ENCODE peak calls at places on chromosomes 7 and 10, in four cellular contexts. R is GM12891, J is NCI-H1092 treated with DMSO at 0.1 percent for 48 hours, P is fibroblast of the aortic adventitia. S is an unnamed sample.

GRCh38 chr10:131930586-131931330 is 29.9 kb downstream of the PPP2R2D start:
- DNase-seq in J (no peak), P (no peak), R (no peak), S (no peak)

GRCh38 chr10:15344876-15345285 is 26.2 kb downstream of the FAM171A1 start:
- DNase-seq in P (peak; percentile 51), J (peak; percentile 14), R (no peak), S (peak; percentile 25)

GRCh38 chr7:156401617-156402016 is 239.0 kb upstream of the RNF32 start:
- DNase-seq in J (no peak), P (no peak), R (no peak), S (no peak)

GRCh38 chr7:128827971-128828711 is 2.1 kb upstream of the FLNC start:
- DNase-seq in J (no peak), R (no peak), P (peak; percentile 89), S (no peak)

GRCh38 chr7:11895352-11895751 is 63.4 kb upstream of the THSD7A start:
- DNase-seq in P (no peak), R (no peak), J (no peak), S (peak; percentile 15)

GRCh38 chr10:31467791-31468535 is 148.9 kb downstream of the ZEB1 start:
- DNase-seq in P (peak; percentile 14), J (no peak), R (no peak), S (no peak)

GRCh38 chr10:121063744-121064143 is 212.6 kb downstream of the WDR11 start:
- DNase-seq in J (no peak), P (no peak), R (no peak), S (no peak)

GRCh38 chr10:6579193-6579903 is 728 bp downstream of the PRKCQ start:
- DNase-seq in P (no peak), J (no peak), R (no peak), S (no peak)

GRCh38 chr7:38855389-38855788 is 53.6 kb downstream of the VPS41 start:
- DNase-seq in P (no peak), R (no peak), J (no peak), S (no peak)

GRCh38 chr7:116164552-116164951 is 45.8 kb upstream of the TES start:
- DNase-seq in J (no peak), P (no peak), R (no peak), S (no peak)

GRCh38 chr10:50558368-50558767 is 65.4 kb downstream of the SGMS1 start:
- DNase-seq in P (peak; percentile 97), J (no peak), R (no peak), S (no peak)

GRCh38 chr7:2654059-2654458 is 22.3 kb downstream of the TTYH3 start:
- DNase-seq in J (peak; percentile 70), R (no peak), P (no peak), S (no peak)

GRCh38 chr7:23196306-23196705 is 14.5 kb downstream of the NUP42 start:
- DNase-seq in R (no peak), P (peak; percentile 34), J (no peak), S (no peak)

GRCh38 chr7:105450177-105450861 is 61.6 kb upstream of the SRPK2 start:
- DNase-seq in J (no peak), R (no peak), P (no peak), S (no peak)

GRCh38 chr10:125514206-125515162 is 168.5 kb downstream of the TEX36 start:
- DNase-seq in P (no peak), R (no peak), J (no peak), S (no peak)

GRCh38 chr10:47079177-47079580 is 168.0 kb downstream of the PTPN20 start:
- DNase-seq in R (no peak), J (no peak), P (peak; percentile 24), S (no peak)

GRCh38 chr10:88879754-88880286 is at the start of gene STAMBPL1:
- DNase-seq in P (no peak), J (peak; percentile 14), R (peak; percentile 37), S (peak; percentile 39)

GRCh38 chr7:139942686-139943085 is 113.6 kb downstream of the TBXAS1 start:
- DNase-seq in J (no peak), P (peak; percentile 71), R (no peak), S (no peak)

GRCh38 chr10:31921031-31921430 is 7.6 kb downstream of the ARHGAP12 start:
- DNase-seq in J (no peak), P (no peak), R (no peak), S (no peak)

GRCh38 chr10:107544706-107545520 is 380.4 kb upstream of the SORCS1 start:
- DNase-seq in R (no peak), P (no peak), J (no peak), S (no peak)

GRCh38 chr7:94205529-94205928 is 189.2 kb upstream of the COL1A2 start:
- DNase-seq in P (no peak), R (no peak), J (no peak), S (no peak)

GRCh38 chr10:88062385-88062784 is 199.0 kb downstream of the PTEN start:
- DNase-seq in P (no peak), J (no peak), R (no peak), S (no peak)

GRCh38 chr7:93935112-93935511 is 13.6 kb downstream of the GNG11 start:
- DNase-seq in J (no peak), P (peak; percentile 41), R (no peak), S (no peak)

GRCh38 chr7:108581655-108582491 is 12.2 kb downstream of the DNAJB9 start:
- DNase-seq in J (no peak), R (no peak), P (no peak), S (no peak)

GRCh38 chr10:78991187-78991586 is 77.6 kb upstream of the ZMIZ1 start:
- DNase-seq in R (no peak), P (no peak), J (no peak), S (no peak)

GRCh38 chr10:43409385-43410109 is 561 bp upstream of the HNRNPF start:
- DNase-seq in J (peak; percentile 31), P (no peak), R (no peak), S (peak; percentile 33)

GRCh38 chr7:150787321-150788281 is 12.6 kb downstream of the TMEM176B start:
- DNase-seq in J (peak; percentile 19), R (no peak), P (no peak), S (peak; percentile 9)

GRCh38 chr10:111789821-111790220 is 393.7 kb downstream of the GPAM start:
- DNase-seq in P (no peak), J (no peak), R (no peak), S (no peak)

GRCh38 chr10:32372000-32372875 is 25.3 kb upstream of the EPC1 start:
- DNase-seq in R (no peak), J (no peak), P (no peak), S (no peak)

GRCh38 chr10:8065651-8066050 is 11.2 kb downstream of the GATA3 start:
- DNase-seq in J (no peak), P (no peak), R (no peak), S (no peak)

GRCh38 chr7:30770936-30771858 is at the start of gene MINDY4:
- DNase-seq in P (peak; percentile 68), R (peak; percentile 82), J (peak; percentile 60), S (peak; percentile 66)

GRCh38 chr7:139124084-139124914 is 14.8 kb upstream of the ZC3HAV1 start:
- DNase-seq in P (no peak), J (no peak), R (no peak), S (no peak)

GRCh38 chr7:128672927-128673517 is 930 bp downstream of the GARIN1A start:
- DNase-seq in J (peak; percentile 15), P (peak; percentile 13), R (no peak), S (no peak)

GRCh38 chr7:89776980-89777379 is 377.3 kb upstream of the STEAP1 start:
- DNase-seq in P (no peak), J (no peak), R (no peak), S (no peak)

GRCh38 chr10:116536810-116537209 is 8.9 kb upstream of the PNLIP start:
- DNase-seq in R (no peak), J (no peak), P (no peak), S (no peak)

GRCh38 chr10:115761166-115761565 is 511.8 kb downstream of the GFRA1 start:
- DNase-seq in P (no peak), R (no peak), J (no peak), S (no peak)

GRCh38 chr10:34341473-34341872 is 473.6 kb downstream of the PARD3 start:
- DNase-seq in R (no peak), P (peak; percentile 69), J (no peak), S (no peak)

GRCh38 chr10:35635576-35635975 is 6.5 kb downstream of the FZD8 start:
- DNase-seq in R (peak; percentile 26), J (peak; percentile 32), P (peak; percentile 88), S (peak; percentile 13)